ENCODE peak calls at places on chromosomes 3 and 15, in eight cellular contexts. O is adrenal gland, F is IMR-90, L is mucosa of descending colon, N is dorsolateral prefrontal cortex, R is ovary, S is neural progenitor cell, B is heart left ventricle. X is an unnamed sample.

GRCh38 chr3:3212781-3213416 is 33.4 kb upstream of the CRBN start:
- DNase-seq in O (no peak), F (no peak), L (no peak), N (no peak), R (no peak), S (no peak), B (no peak), X (no peak)

GRCh38 chr3:119645813-119646212 is 14.6 kb downstream of the POPDC2 start:
- DNase-seq in O (no peak), F (no peak), L (no peak), N (no peak), R (no peak), S (no peak), B (no peak), X (no peak)

GRCh38 chr3:151875759-151876158 is 2.3 kb downstream of the SUCNR1 start:
- DNase-seq in O (no peak), F (peak), L (no peak), N (no peak), R (no peak), S (no peak), B (no peak), X (no peak)

GRCh38 chr3:79724206-79724605 is 43.6 kb downstream of the ROBO1 start:
- DNase-seq in O (no peak), F (no peak), L (no peak), N (no peak), R (no peak), S (peak), B (no peak), X (no peak)

GRCh38 chr15:84821501-84822021 is 4.4 kb downstream of the ALPK3 start:
- DNase-seq in O (no peak), F (no peak), L (no peak), N (no peak), R (peak), S (no peak), B (peak), X (no peak)

GRCh38 chr3:124333931-124334640 is 342.2 kb upstream of the ROPN1 start:
- DNase-seq in O (no peak), F (no peak), L (peak), N (no peak), R (no peak), S (no peak), B (no peak), X (no peak)

GRCh38 chr3:66073464-66074141 is 34.9 kb upstream of the MAGI1 start:
- DNase-seq in O (no peak), F (no peak), L (no peak), N (no peak), R (no peak), S (peak), B (no peak), X (no peak)

GRCh38 chr3:131370935-131371698 is 10.5 kb upstream of the NUDT16 start:
- DNase-seq in O (no peak), F (no peak), L (no peak), N (no peak), R (no peak), S (no peak), B (no peak), X (no peak)

GRCh38 chr3:172279191-172279640 is 169.0 kb downstream of the GHSR start:
- DNase-seq in O (no peak), F (no peak), L (no peak), N (no peak), R (no peak), S (peak), B (no peak), X (no peak)

GRCh38 chr3:123119388-123119787 is 52.6 kb downstream of the PDIA5 start:
- DNase-seq in O (no peak), F (no peak), L (no peak), N (no peak), R (no peak), S (no peak), B (no peak), X (no peak)

GRCh38 chr3:9732080-9732752 is 681 bp downstream of the BRPF1 start:
- DNase-seq in O (no peak), F (no peak), L (peak), N (no peak), R (no peak), S (peak), B (no peak), X (no peak)

GRCh38 chr3:14235003-14235876 is 56.6 kb downstream of the LSM3 start:
- DNase-seq in O (no peak), F (no peak), L (no peak), N (no peak), R (no peak), S (no peak), B (no peak), X (no peak)

GRCh38 chr3:17074559-17074958 is 189.8 kb downstream of the PLCL2 start:
- DNase-seq in O (no peak), F (no peak), L (no peak), N (no peak), R (no peak), S (no peak), B (no peak), X (no peak)

GRCh38 chr3:158918008-158918407 is 116.2 kb downstream of the MFSD1 start:
- DNase-seq in O (peak), F (peak), L (no peak), N (peak), R (no peak), S (peak), B (no peak), X (peak)

GRCh38 chr3:12894629-12895028 is 53.3 kb upstream of the RPL32 start:
- DNase-seq in O (no peak), F (peak), L (no peak), N (no peak), R (no peak), S (no peak), B (peak), X (no peak)

GRCh38 chr3:12895391-12896205 is 54.2 kb upstream of the RPL32 start:
- DNase-seq in O (peak), F (peak), L (no peak), N (no peak), R (no peak), S (no peak), B (peak), X (no peak)

GRCh38 chr3:12897537-12898289 is 56.3 kb upstream of the RPL32 start:
- DNase-seq in O (no peak), F (no peak), L (no peak), N (no peak), R (no peak), S (no peak), B (peak), X (no peak)

GRCh38 chr3:12898290-12898979 is 57.1 kb upstream of the RPL32 start:
- DNase-seq in O (no peak), F (no peak), L (no peak), N (no peak), R (no peak), S (no peak), B (peak), X (no peak)

DNA sequence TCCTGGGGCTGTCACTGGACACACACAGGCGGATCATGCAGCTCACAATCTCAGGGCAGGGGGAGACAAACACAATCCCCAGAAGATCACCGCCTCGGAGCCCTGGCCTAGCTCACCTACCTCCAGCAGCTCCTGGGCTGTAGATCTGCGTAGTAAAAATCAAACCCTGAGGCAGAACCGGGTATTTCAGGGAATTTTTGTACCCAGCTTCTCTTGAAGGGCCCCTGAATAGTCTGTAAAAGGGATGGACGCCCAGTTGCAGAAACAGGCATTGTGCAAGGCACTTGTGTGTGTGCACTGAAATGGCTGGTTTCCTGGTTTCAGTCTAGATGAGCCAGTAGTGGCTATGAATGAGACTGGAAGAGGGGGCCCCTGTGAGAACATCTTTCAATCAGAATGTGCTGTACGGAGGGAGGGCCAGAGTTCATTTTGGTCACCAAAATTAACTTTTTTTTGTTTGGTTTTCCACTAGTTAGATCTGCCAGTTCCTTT is 54.9 kb upstream of the RPL32 start:
- DNase-seq in O (no peak), F (peak), L (no peak), N (no peak), R (no peak), S (peak), B (peak), X (no peak)
- TF ChIP-seq CTCF in O (peak), F (no peak), L (no peak), N (peak), R (no peak), S (peak), B (peak), X (peak)

GRCh38 chr3:58217209-58217811 is 6.5 kb upstream of the DNASE1L3 start:
- DNase-seq in O (peak), F (peak), L (peak), N (peak), R (peak), S (peak), B (peak), X (peak)
- TF ChIP-seq CTCF in O (peak), F (peak), L (peak), N (peak), R (peak), S (peak), B (peak), X (peak)

DNA sequence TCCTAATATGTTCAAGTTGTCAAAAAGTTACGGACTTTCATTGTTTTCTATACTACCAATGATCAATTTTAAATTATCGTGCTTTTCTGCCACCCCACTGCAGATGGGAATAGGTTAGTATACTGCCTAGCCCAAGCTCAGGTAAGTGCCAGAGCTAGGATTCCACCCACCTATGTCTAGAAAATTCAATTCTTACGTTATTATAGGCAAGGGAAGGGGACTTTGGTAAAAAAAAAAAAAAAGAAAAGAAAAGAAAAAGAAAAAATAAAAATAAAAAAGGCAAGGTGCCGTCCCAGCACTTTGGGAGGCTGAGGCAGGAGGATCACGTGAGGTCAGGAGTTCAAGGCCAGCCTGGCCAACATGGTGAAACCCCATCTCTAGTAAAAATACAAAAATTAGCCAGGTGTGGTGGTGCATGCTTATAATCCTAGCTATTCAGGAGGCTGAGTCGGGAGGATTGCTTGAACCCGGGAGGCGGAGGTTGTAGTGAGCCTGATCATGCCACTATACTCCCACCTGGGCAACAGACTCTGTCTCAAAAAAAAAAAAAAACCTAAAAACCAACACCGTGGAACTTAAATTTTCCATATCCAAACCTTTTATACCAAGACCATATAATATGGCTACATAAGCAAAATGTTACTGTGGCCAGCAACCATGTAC is 1.3 kb downstream of the RPL22L1 start:
- DNase-seq in O (no peak), F (no peak), L (no peak), N (no peak), R (no peak), S (no peak), B (no peak), X (no peak)
- TF ChIP-seq CTCF in O (no peak), F (no peak), L (no peak), N (no peak), R (no peak), S (no peak), B (no peak), X (no peak)

DNA sequence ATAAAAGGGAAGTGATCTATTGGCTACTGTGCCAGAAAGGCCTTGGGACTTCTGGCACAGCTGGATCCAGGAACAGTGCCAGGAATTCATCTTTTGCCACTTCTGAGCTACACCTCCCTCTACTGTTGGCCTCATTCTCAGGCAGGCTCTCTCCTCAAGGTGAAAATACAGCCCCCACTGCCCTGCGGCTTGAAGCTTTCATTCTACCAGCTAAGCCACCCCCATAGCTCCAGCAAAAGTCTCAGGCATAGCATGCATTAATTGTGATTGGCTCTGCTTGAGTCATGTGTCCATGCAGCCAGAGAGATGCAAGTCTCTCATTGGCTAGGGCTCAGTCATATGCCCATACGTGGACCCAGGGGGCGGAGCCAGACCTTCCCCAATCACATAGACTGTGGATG is 142.4 kb downstream of the TPRA1 start:
- DNase-seq in O (peak), F (no peak), L (no peak), N (no peak), R (no peak), S (no peak), B (no peak), X (no peak)
- TF ChIP-seq CTCF in O (no peak), F (no peak), L (no peak), N (no peak), R (no peak), S (no peak), B (no peak), X (no peak)

DNA sequence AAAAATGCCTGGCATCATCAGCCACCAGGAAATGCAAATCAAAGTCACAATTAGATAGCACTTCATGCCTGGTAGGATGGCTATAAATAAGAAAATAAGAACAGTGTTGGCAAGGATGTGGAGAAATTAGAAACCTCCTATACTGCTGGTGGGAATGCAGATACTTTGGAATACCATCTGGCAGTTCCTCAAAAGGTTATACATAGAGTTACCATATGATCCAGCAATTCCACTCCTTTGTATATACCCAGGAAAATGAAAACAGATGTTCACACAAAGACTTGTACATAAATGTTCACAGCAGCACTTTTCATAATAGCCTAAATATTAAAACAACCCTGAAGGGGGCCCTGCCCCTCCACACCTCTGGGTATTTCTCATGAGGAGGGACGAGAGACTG is 13.7 kb downstream of the ACSBG1 start:
- DNase-seq in O (no peak), F (peak), L (no peak), N (no peak), R (no peak), S (no peak), B (no peak), X (no peak)
- TF ChIP-seq CTCF in O (no peak), F (no peak), L (no peak), N (no peak), R (no peak), S (no peak), B (no peak), X (no peak)

DNA sequence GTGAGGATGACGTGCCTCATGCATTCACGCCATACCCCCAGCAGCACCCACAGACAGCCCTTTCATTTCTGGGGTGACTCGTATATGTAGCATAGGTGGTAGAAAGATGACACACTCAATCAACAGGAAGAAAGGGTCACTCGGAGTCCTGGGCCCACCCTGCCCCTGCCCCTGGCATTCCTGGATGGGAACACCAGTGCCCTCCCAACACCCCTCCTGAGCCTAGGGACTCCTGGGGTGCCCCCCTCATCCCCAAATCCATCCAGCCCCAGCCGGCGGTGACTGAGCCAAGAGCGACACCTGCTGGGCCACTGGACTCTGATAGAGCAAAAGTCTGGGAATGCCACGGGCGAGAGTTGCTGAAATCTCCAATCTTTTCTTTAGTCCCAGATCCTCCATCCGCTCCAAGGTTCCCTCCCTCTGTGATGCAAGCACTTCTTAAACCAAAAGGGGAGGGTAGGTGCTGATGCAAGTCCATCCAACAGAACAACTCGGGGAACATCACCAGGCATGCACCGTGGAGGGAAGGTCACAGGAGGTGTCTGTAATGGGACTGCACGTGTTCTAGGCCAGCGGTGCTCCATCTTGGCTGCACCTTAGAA is 31.1 kb downstream of the ACAN start:
- DNase-seq in O (peak), F (peak), L (no peak), N (peak), R (peak), S (peak), B (no peak), X (peak)
- TF ChIP-seq CTCF in O (peak), F (peak), L (no peak), N (peak), R (peak), S (peak), B (peak), X (peak)

GRCh38 chr3:50347187-50347813 is 1.8 kb upstream of the ZMYND10 start:
- DNase-seq in O (peak), F (peak), L (no peak), N (peak), R (peak), S (peak), B (peak), X (peak)
- TF ChIP-seq CTCF in O (peak), F (peak), L (no peak), N (peak), R (peak), S (peak), B (peak), X (peak)

GRCh38 chr3:126316515-126316939 is 40.7 kb downstream of the KLF15 start:
- DNase-seq in O (no peak), F (no peak), L (no peak), N (no peak), R (no peak), S (no peak), B (no peak), X (no peak)
- TF ChIP-seq CTCF in O (no peak), F (no peak), L (no peak), N (no peak), R (no peak), S (no peak), B (no peak), X (no peak)